ENCODE peak calls at places on chromosomes 4 and X, in six cellular contexts. R is T-helper 2 cell, Y is EL, C is NAMALWA, M is stomach, X is adrenal gland. G is an unnamed sample.

GRCh38 chrX:47176101-47176740 is 17.4 kb upstream of the UBA1 start:
- DNase-seq in R (no peak), Y (no peak), C (no peak), M (no peak), X (no peak), G (no peak)

GRCh38 chr4:40262079-40262528 is 65.3 kb downstream of the RHOH start:
- DNase-seq in R (no peak), Y (no peak), C (no peak), M (no peak), X (no peak), G (no peak)

GRCh38 chrX:138492371-138492770 is 219.1 kb downstream of the FGF13 start:
- DNase-seq in R (no peak), Y (no peak), C (no peak), M (no peak), X (no peak), G (no peak)

GRCh38 chrX:70454441-70455365 is 10.1 kb downstream of the DLG3 start:
- DNase-seq in R (peak; percentile 86), Y (peak; percentile 53), C (peak; percentile 86), M (peak; percentile 88), X (peak; percentile 65), G (peak; percentile 48)

GRCh38 chrX:27600686-27601085 is 10.5 kb downstream of the DCAF8L2 start:
- DNase-seq in R (no peak), Y (no peak), C (no peak), M (no peak), X (no peak), G (no peak)

GRCh38 chr4:128502818-128503527 is 215.4 kb upstream of the PGRMC2 start:
- DNase-seq in R (no peak), Y (no peak), C (no peak), M (no peak), X (no peak), G (no peak)

GRCh38 chr4:185920171-185920570 is 108.2 kb upstream of the SORBS2 start:
- DNase-seq in R (no peak), Y (no peak), C (no peak), M (no peak), X (no peak), G (no peak)

GRCh38 chrX:136268051-136269048 is 17.1 kb upstream of the MAP7D3 start:
- DNase-seq in R (peak; percentile 46), Y (peak; percentile 36), C (peak; percentile 57), M (no peak), X (peak; percentile 39), G (no peak)

GRCh38 chrX:1391370-1391706 is 575 bp downstream of the SLC25A6 start:
- DNase-seq in R (no peak), Y (no peak), C (no peak), M (no peak), X (peak; percentile 95), G (no peak)

GRCh38 chr4:183130328-183131155 is 31.5 kb downstream of the WWC2 start:
- DNase-seq in R (no peak), Y (peak; percentile 41), C (no peak), M (peak; percentile 61), X (peak; percentile 29), G (no peak)